ENCODE peak calls at places on chromosome 1, in seven cellular contexts. One of them, this sample, is unnamed.

GRCh38 chr1:6245869-6246496 is 2.0 kb downstream of the HES3 start:
- DNase-seq in midbrain: no peak
- DNase-seq in activated CD4-positive, alpha-beta T cell treated with anti-CD3 and anti-CD28 coated beads, Interleukin-2, amount 10 ng/mL, durations not matched to agents 7 days and 5 days: peak; percentile 63
- DNase-seq in RCC 7860: no peak
- DNase-seq in amygdala: no peak
- DNase-seq in NCI-H526 treated with DMSO at 0.1 percent for 48 hours: peak; percentile 36
- DNase-seq in NCI-H510A: peak; percentile 94
- DNase-seq in this sample: no peak

GRCh38 chr1:2585318-2586092 is 1.1 kb upstream of the PRXL2B start:
- DNase-seq in midbrain: peak; percentile 59
- DNase-seq in NCI-H526 treated with DMSO at 0.1 percent for 48 hours: no peak
- DNase-seq in RCC 7860: peak; percentile 9
- DNase-seq in NCI-H510A: peak; percentile 42
- DNase-seq in activated CD4-positive, alpha-beta T cell treated with anti-CD3 and anti-CD28 coated beads, Interleukin-2, amount 10 ng/mL, durations not matched to agents 7 days and 5 days: peak; percentile 77
- DNase-seq in amygdala: no peak
- DNase-seq in this sample: peak; percentile 39

GRCh38 chr1:69929278-69930057 is 275.9 kb downstream of the LRRC40 start:
- DNase-seq in activated CD4-positive, alpha-beta T cell treated with anti-CD3 and anti-CD28 coated beads, Interleukin-2, amount 10 ng/mL, durations not matched to agents 7 days and 5 days: no peak
- DNase-seq in midbrain: no peak
- DNase-seq in NCI-H526 treated with DMSO at 0.1 percent for 48 hours: no peak
- DNase-seq in amygdala: no peak
- DNase-seq in RCC 7860: no peak
- DNase-seq in NCI-H510A: no peak
- DNase-seq in this sample: no peak

GRCh38 chr1:3009021-3009420 is 12.2 kb upstream of the ACTRT2 start:
- DNase-seq in amygdala: no peak
- DNase-seq in activated CD4-positive, alpha-beta T cell treated with anti-CD3 and anti-CD28 coated beads, Interleukin-2, amount 10 ng/mL, durations not matched to agents 7 days and 5 days: no peak
- DNase-seq in NCI-H510A: no peak
- DNase-seq in midbrain: no peak
- DNase-seq in NCI-H526 treated with DMSO at 0.1 percent for 48 hours: no peak
- DNase-seq in RCC 7860: no peak
- DNase-seq in this sample: no peak

GRCh38 chr1:243543501-243543900 is 287.7 kb downstream of the SDCCAG8 start:
- DNase-seq in amygdala: no peak
- DNase-seq in activated CD4-positive, alpha-beta T cell treated with anti-CD3 and anti-CD28 coated beads, Interleukin-2, amount 10 ng/mL, durations not matched to agents 7 days and 5 days: no peak
- DNase-seq in midbrain: no peak
- DNase-seq in NCI-H510A: no peak
- DNase-seq in RCC 7860: no peak
- DNase-seq in NCI-H526 treated with DMSO at 0.1 percent for 48 hours: no peak
- DNase-seq in this sample: no peak

GRCh38 chr1:24393892-24394291 is 19.7 kb downstream of the STPG1 start:
- DNase-seq in activated CD4-positive, alpha-beta T cell treated with anti-CD3 and anti-CD28 coated beads, Interleukin-2, amount 10 ng/mL, durations not matched to agents 7 days and 5 days: no peak
- DNase-seq in midbrain: no peak
- DNase-seq in RCC 7860: peak; percentile 74
- DNase-seq in NCI-H510A: no peak
- DNase-seq in amygdala: no peak
- DNase-seq in NCI-H526 treated with DMSO at 0.1 percent for 48 hours: no peak
- DNase-seq in this sample: no peak

GRCh38 chr1:98515744-98516143 is 145.8 kb upstream of the SNX7 start:
- DNase-seq in amygdala: no peak
- DNase-seq in NCI-H526 treated with DMSO at 0.1 percent for 48 hours: no peak
- DNase-seq in activated CD4-positive, alpha-beta T cell treated with anti-CD3 and anti-CD28 coated beads, Interleukin-2, amount 10 ng/mL, durations not matched to agents 7 days and 5 days: no peak
- DNase-seq in NCI-H510A: no peak
- DNase-seq in RCC 7860: no peak
- DNase-seq in midbrain: no peak
- DNase-seq in this sample: no peak

GRCh38 chr1:153957744-153958110 is 685 bp downstream of the CRTC2 start:
- DNase-seq in NCI-H510A: no peak
- DNase-seq in RCC 7860: no peak
- DNase-seq in NCI-H526 treated with DMSO at 0.1 percent for 48 hours: no peak
- DNase-seq in activated CD4-positive, alpha-beta T cell treated with anti-CD3 and anti-CD28 coated beads, Interleukin-2, amount 10 ng/mL, durations not matched to agents 7 days and 5 days: peak; percentile 46
- DNase-seq in midbrain: no peak
- DNase-seq in amygdala: no peak
- DNase-seq in this sample: peak; percentile 62

GRCh38 chr1:78095618-78096416 is 50.1 kb downstream of the GIPC2 start:
- DNase-seq in amygdala: no peak
- DNase-seq in activated CD4-positive, alpha-beta T cell treated with anti-CD3 and anti-CD28 coated beads, Interleukin-2, amount 10 ng/mL, durations not matched to agents 7 days and 5 days: no peak
- DNase-seq in RCC 7860: peak; percentile 69
- DNase-seq in NCI-H510A: no peak
- DNase-seq in NCI-H526 treated with DMSO at 0.1 percent for 48 hours: no peak
- DNase-seq in midbrain: no peak
- DNase-seq in this sample: no peak

GRCh38 chr1:58836396-58836795 is 52.5 kb upstream of the JUN start:
- DNase-seq in midbrain: no peak
- DNase-seq in RCC 7860: peak; percentile 27
- DNase-seq in amygdala: no peak
- DNase-seq in NCI-H510A: no peak
- DNase-seq in activated CD4-positive, alpha-beta T cell treated with anti-CD3 and anti-CD28 coated beads, Interleukin-2, amount 10 ng/mL, durations not matched to agents 7 days and 5 days: no peak
- DNase-seq in NCI-H526 treated with DMSO at 0.1 percent for 48 hours: no peak
- DNase-seq in this sample: no peak

GRCh38 chr1:24636661-24637357 is 6.3 kb upstream of the SRRM1 start:
- DNase-seq in NCI-H526 treated with DMSO at 0.1 percent for 48 hours: no peak
- DNase-seq in amygdala: no peak
- DNase-seq in activated CD4-positive, alpha-beta T cell treated with anti-CD3 and anti-CD28 coated beads, Interleukin-2, amount 10 ng/mL, durations not matched to agents 7 days and 5 days: no peak
- DNase-seq in NCI-H510A: no peak
- DNase-seq in midbrain: no peak
- DNase-seq in RCC 7860: no peak
- DNase-seq in this sample: no peak

GRCh38 chr1:28139033-28139712 is 37.3 kb downstream of the PTAFR start:
- DNase-seq in RCC 7860: no peak
- DNase-seq in activated CD4-positive, alpha-beta T cell treated with anti-CD3 and anti-CD28 coated beads, Interleukin-2, amount 10 ng/mL, durations not matched to agents 7 days and 5 days: no peak
- DNase-seq in NCI-H526 treated with DMSO at 0.1 percent for 48 hours: no peak
- DNase-seq in NCI-H510A: no peak
- DNase-seq in midbrain: no peak
- DNase-seq in amygdala: no peak
- DNase-seq in this sample: no peak

GRCh38 chr1:21490774-21491482 is 18.3 kb upstream of the ALPL start:
- DNase-seq in NCI-H510A: peak; percentile 38
- DNase-seq in RCC 7860: peak; percentile 20
- DNase-seq in NCI-H526 treated with DMSO at 0.1 percent for 48 hours: no peak
- DNase-seq in amygdala: no peak
- DNase-seq in activated CD4-positive, alpha-beta T cell treated with anti-CD3 and anti-CD28 coated beads, Interleukin-2, amount 10 ng/mL, durations not matched to agents 7 days and 5 days: peak; percentile 21
- DNase-seq in midbrain: peak; percentile 12
- DNase-seq in this sample: no peak